ENCODE peak calls at places on chromosomes 1 and 21, in five cellular contexts. F is CD8-positive, alpha-beta T cell; Z is retinal pigment epithelial cell; G is uterus; H is AG09309. I is an unnamed sample.

GRCh38 chr1:56820755-56821461 is 1.7 kb upstream of the FYB2 start:
- DNase-seq in F (peak), Z (no peak), G (peak), H (no peak), I (peak)

GRCh38 chr1:204524986-204525385 is 8.8 kb downstream of the MDM4 start:
- DNase-seq in F (no peak), Z (no peak), G (no peak), H (no peak), I (no peak)

GRCh38 chr21:41953249-41953830 is 478 bp downstream of the C2CD2 start:
- DNase-seq in F (no peak), Z (no peak), G (peak), H (no peak), I (no peak)

GRCh38 chr21:24941316-24942185 is 665.7 kb downstream of the MRPL39 start:
- DNase-seq in F (no peak), Z (peak), G (no peak), H (no peak), I (no peak)

GRCh38 chr1:107057197-107058133 is 991 bp downstream of the PRMT6 start:
- DNase-seq in F (peak), Z (no peak), G (peak), H (no peak), I (peak)

GRCh38 chr1:12541274-12542137 is 76.5 kb downstream of the DHRS3 start:
- DNase-seq in F (no peak), Z (peak), G (peak), H (no peak), I (no peak)

GRCh38 chr1:82388679-82389078 is 587.9 kb downstream of the ADGRL2 start:
- DNase-seq in F (no peak), Z (peak), G (no peak), H (no peak), I (no peak)

GRCh38 chr1:60911980-60912692 is 170.2 kb upstream of the NFIA start:
- DNase-seq in F (no peak), Z (no peak), G (no peak), H (no peak), I (no peak)

GRCh38 chr1:31954607-31955283 is 16.6 kb upstream of the PTP4A2 start:
- DNase-seq in F (no peak), Z (peak), G (peak), H (peak), I (peak)

GRCh38 chr1:108079550-108079949 is 114.6 kb upstream of the VAV3 start:
- DNase-seq in F (peak), Z (no peak), G (no peak), H (no peak), I (no peak)

GRCh38 chr1:7050751-7051665 is 265.8 kb downstream of the CAMTA1 start:
- DNase-seq in F (no peak), Z (no peak), G (no peak), H (no peak), I (no peak)

GRCh38 chr1:79667848-79668696 is 661.5 kb upstream of the ADGRL4 start:
- DNase-seq in F (no peak), Z (no peak), G (no peak), H (no peak), I (no peak)

GRCh38 chr1:115877511-115877910 is 36.6 kb upstream of the NHLH2 start:
- DNase-seq in F (no peak), Z (no peak), G (no peak), H (no peak), I (no peak)

GRCh38 chr1:172143384-172144025 is 277.0 kb upstream of the C1orf105 start:
- DNase-seq in F (no peak), Z (no peak), G (no peak), H (no peak), I (no peak)

GRCh38 chr1:109466100-109466439 is 276 bp upstream of the SYPL2 start:
- DNase-seq in F (no peak), Z (no peak), G (no peak), H (no peak), I (no peak)

GRCh38 chr1:87706198-87706597 is 377.5 kb downstream of the LMO4 start:
- DNase-seq in F (no peak), Z (no peak), G (no peak), H (no peak), I (no peak)

GRCh38 chr1:234265321-234265720 is 107.9 kb upstream of the COA6 start:
- DNase-seq in F (no peak), Z (no peak), G (no peak), H (no peak), I (no peak)

GRCh38 chr1:26109229-26110164 is 2.1 kb upstream of the PDIK1L start:
- DNase-seq in F (no peak), Z (no peak), G (no peak), H (no peak), I (no peak)

GRCh38 chr1:85464497-85465098 is 361 bp downstream of the DDAH1 start:
- DNase-seq in F (no peak), Z (no peak), G (peak), H (no peak), I (peak)

GRCh38 chr1:195188821-195189220 is 1419.4 kb downstream of the KCNT2 start:
- DNase-seq in F (no peak), Z (peak), G (no peak), H (no peak), I (no peak)

GRCh38 chr1:19412654-19413053 is 72.7 kb downstream of the CAPZB start:
- DNase-seq in F (no peak), Z (no peak), G (no peak), H (no peak), I (no peak)

GRCh38 chr1:53367503-53368313 is 39.8 kb upstream of the LRP8 start:
- DNase-seq in F (peak), Z (no peak), G (peak), H (no peak), I (no peak)
- H3K4me3 ChIP-seq in F (peak), Z (no peak), G (no peak), H (no peak), I (no peak)

GRCh38 chr1:30847358-30847972 is 61.1 kb downstream of the SDC3 start:
- DNase-seq in F (no peak), Z (peak), G (peak), H (no peak), I (peak)
- H3K4me3 ChIP-seq in F (no peak), Z (no peak), G (no peak), H (no peak), I (no peak)

DNA sequence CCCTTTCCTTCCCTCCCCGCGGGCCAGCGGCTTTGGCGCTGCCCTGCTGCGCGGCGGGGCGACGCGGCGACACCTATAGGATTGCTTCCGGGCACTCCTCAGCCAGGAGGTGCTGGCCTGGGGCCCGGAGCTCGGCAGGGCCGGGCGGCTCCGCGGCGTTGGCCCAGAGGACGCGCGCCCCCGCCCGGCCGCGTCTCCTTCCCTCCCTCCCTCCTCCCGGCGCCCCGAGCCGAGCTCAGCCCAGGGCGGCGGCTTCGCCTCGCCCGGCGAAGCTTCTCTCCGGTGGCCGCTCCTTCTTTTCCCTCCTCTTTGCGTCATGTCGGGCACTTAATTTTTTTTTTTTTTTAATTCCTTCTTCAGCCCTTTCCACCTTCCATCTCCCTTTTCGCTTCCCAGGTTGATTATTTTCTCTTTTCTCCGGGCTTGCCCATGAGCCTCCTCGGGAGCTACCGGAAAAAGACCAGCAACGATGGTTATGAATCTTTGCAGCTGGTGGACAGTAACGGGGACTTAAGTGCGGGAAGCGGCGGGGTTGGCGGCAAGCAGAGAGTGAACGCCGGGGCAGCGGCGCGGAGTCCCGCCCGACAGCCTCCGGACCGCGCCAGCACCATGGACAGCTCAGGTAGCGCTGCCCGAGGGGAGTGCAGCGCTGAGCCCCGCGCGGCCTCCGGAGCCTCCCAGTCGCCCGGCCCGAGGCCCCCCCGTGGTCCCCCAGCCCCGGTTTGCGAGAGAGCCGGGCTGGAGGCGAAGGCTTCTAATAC is at the start of gene DNAJC6:
- DNase-seq in F (peak), Z (peak), G (peak), H (no peak), I (peak)
- H3K4me3 ChIP-seq in F (no peak), Z (peak), G (peak), H (peak), I (peak)

DNA sequence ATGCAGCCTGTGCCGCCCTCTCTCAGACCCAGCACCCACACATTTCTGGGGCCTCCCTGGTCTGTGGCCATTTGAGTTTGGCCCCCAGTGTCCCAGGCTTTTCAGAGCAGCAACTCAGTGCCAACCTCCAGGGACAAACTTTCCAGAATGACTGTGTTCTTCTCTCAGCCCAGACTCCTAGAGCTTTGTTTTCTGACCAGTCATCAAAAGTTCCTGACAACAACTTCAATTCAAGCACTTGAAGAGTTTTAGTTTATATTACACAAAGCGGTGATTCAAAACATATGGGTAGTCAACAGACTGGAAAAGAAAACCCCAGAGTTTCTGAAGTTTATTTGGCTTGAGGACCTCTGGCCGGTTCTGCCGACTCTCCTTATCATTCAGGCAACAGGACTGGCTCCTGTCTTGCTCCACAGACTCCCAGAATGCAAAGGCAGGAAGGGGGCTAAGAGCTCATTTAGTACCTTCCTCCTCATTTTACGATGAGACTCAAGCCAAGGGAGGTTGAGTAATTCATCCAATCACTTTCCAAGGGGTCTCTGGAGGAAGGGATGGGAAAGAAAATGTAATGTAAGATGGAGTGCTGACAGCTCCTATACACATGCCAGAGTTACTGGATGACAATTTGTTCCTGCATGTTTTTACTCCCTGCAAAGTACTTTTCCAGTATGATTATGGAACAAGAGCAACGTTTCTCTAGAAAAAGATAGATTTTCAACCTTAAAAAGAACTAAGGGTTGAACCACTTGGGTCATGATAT is 27.0 kb upstream of the TIAM1 start:
- DNase-seq in F (no peak), Z (no peak), G (no peak), H (peak), I (no peak)
- H3K4me3 ChIP-seq in F (no peak), Z (no peak), G (no peak), H (no peak), I (no peak)

GRCh38 chr1:206668874-206669410 is 15.8 kb upstream of the MAPKAPK2 start:
- DNase-seq in F (no peak), Z (no peak), G (no peak), H (no peak), I (no peak)

GRCh38 chr1:206674236-206674635 is 10.5 kb upstream of the MAPKAPK2 start:
- DNase-seq in F (no peak), Z (no peak), G (no peak), H (no peak), I (no peak)

GRCh38 chr1:206672844-206673758 is 11.6 kb upstream of the MAPKAPK2 start:
- DNase-seq in F (no peak), Z (no peak), G (no peak), H (no peak), I (no peak)

GRCh38 chr1:206674745-206675175 is 9.9 kb upstream of the MAPKAPK2 start:
- DNase-seq in F (no peak), Z (peak), G (peak), H (peak), I (no peak)

DNA sequence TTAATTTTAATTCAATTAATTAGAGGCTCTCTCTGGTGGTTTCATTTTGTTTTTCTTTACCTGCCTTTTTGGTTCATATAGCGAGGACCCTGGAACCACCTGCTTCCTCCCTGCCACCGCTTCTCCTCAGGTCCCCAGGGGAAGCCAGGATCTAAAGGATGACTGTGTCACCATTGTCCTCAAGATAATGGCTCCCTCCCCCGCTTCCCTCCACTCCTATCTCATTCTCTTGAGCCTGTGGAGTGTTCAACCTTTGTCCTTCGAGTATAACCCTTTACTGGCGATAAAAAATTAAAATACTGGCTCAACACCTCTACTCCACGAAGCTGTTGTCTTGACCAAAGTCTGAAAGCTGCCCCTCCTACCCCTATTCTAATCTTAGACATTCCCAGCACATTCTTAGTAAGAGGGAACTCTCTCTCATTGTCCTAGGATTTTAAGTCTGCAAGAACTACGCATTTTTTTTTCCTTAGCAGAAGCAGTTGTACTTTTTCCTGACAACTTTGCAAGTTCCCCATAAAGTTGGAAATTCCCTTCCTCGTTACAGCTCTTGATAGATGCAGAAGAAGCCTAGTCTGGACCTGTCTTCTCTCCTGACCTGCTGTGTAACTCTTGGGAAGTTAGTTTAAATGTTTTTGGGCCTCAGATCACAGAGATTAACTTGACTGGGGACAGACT is 12.6 kb upstream of the MAPKAPK2 start:
- DNase-seq in F (no peak), Z (no peak), G (no peak), H (no peak), I (no peak)
- H3K4me3 ChIP-seq in F (no peak), Z (no peak), G (no peak), H (no peak), I (no peak)

GRCh38 chr1:21384620-21385019 is 55.3 kb upstream of the NBPF3 start:
- DNase-seq in F (no peak), Z (no peak), G (no peak), H (no peak), I (no peak)
- H3K4me3 ChIP-seq in F (no peak), Z (no peak), G (no peak), H (no peak), I (no peak)

DNA sequence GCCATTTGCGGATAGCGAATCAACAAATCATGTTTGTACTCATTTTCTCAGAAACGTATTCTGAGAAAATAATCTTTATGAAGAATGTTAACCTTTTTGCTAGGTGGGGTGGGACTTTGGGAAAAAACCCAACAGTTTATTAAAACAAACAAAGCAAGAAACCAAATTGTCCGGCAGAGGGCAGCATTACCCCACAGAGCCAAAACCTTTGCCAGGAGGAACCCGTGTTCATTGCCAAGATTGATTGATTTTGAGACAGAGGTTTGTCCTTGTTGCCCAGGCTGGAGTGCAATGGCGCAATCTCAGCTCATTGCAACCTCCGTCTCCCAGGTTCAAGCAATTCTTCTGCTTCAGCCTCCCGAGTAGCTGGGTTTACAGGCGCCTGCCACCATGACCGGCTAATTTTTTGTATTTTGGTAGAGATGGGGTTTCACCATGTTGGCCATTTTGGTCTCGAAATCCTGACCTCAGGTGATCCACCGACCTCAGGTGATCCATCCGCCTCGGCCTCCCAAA is 70.8 kb upstream of the RHOU start:
- DNase-seq in F (peak), Z (no peak), G (peak), H (peak), I (peak)
- H3K4me3 ChIP-seq in F (no peak), Z (no peak), G (no peak), H (no peak), I (no peak)

GRCh38 chr1:21935891-21936365 is 1.2 kb downstream of the HSPG2 start:
- DNase-seq in F (no peak), Z (no peak), G (no peak), H (no peak), I (no peak)
- H3K4me3 ChIP-seq in F (no peak), Z (peak), G (peak), H (peak), I (peak)

I was measured in pancreas.